ENCODE peak calls at places on chromosomes 6 and 20, in five cellular contexts. I, V, B, U and J are unnamed samples.

GRCh38 chr6:37182736-37183590 is 13.0 kb downstream of the PIM1 start:
- DNase-seq in I (no peak), V (peak; percentile 49), U (peak; percentile 37), B (no peak), J (no peak)

GRCh38 chr6:134015719-134016557 is 36.5 kb downstream of the SLC2A12 start:
- DNase-seq in V (no peak), I (no peak), U (no peak), B (no peak), J (no peak)

GRCh38 chr6:66717786-66718185 is 1010.8 kb upstream of the EYS start:
- DNase-seq in B (no peak), I (no peak), U (no peak), V (no peak), J (no peak)

GRCh38 chr6:109872549-109872948 is 105.6 kb upstream of the GPR6 start:
- DNase-seq in I (no peak), U (no peak), V (no peak), B (no peak), J (no peak)

GRCh38 chr6:139323511-139324445 is 32.0 kb upstream of the TXLNB start:
- DNase-seq in U (peak; percentile 60), B (peak; percentile 51), V (peak; percentile 67), I (peak; percentile 75), J (peak; percentile 14)

GRCh38 chr6:64580346-64580745 is 944.7 kb downstream of the PHF3 start:
- DNase-seq in I (no peak), B (no peak), U (no peak), V (no peak), J (no peak)

GRCh38 chr6:53410508-53411258 is 61.9 kb upstream of the ELOVL5 start:
- DNase-seq in V (no peak), U (peak; percentile 33), I (no peak), B (no peak), J (peak; percentile 17)

GRCh38 chr20:44637042-44637441 is 14.5 kb downstream of the ADA start:
- DNase-seq in U (no peak), V (no peak), B (no peak), I (no peak), J (no peak)

GRCh38 chr20:8509809-8510208 is 377.7 kb downstream of the PLCB1 start:
- DNase-seq in B (no peak), I (no peak), V (no peak), U (no peak), J (no peak)

GRCh38 chr20:50303573-50304500 is 113.2 kb downstream of the CEBPB start:
- DNase-seq in I (peak; percentile 93), B (peak; percentile 79), U (peak; percentile 84), V (peak; percentile 85), J (no peak)

GRCh38 chr6:19204445-19204844 is 632.7 kb upstream of the ID4 start:
- DNase-seq in V (no peak), I (no peak), B (no peak), U (no peak), J (no peak)

GRCh38 chr6:121791396-121792315 is 356.2 kb downstream of the GJA1 start:
- DNase-seq in U (no peak), V (no peak), I (no peak), B (no peak), J (no peak)

GRCh38 chr6:946546-946945 is 253.6 kb upstream of the EXOC2 start:
- DNase-seq in U (no peak), I (no peak), V (no peak), B (no peak), J (no peak)

GRCh38 chr6:92701425-92702096 is 717.8 kb downstream of the EPHA7 start:
- DNase-seq in U (no peak), I (no peak), V (no peak), B (no peak), J (no peak)

GRCh38 chr6:150925655-150925928 is 60.1 kb downstream of the MTHFD1L start:
- DNase-seq in U (no peak), B (no peak), I (no peak), V (no peak), J (no peak)

GRCh38 chr20:32110173-32110704 is 725 bp downstream of the TM9SF4 start:
- DNase-seq in I (no peak), V (no peak), B (no peak), U (no peak), J (no peak)

GRCh38 chr6:134358320-134358719 is 40.4 kb upstream of the SGK1 start:
- DNase-seq in V (no peak), B (no peak), I (no peak), U (no peak), J (no peak)

GRCh38 chr6:157597461-157598312 is 216.7 kb downstream of the ZDHHC14 start:
- DNase-seq in U (peak; percentile 70), V (peak; percentile 41), I (no peak), B (no peak), J (no peak)

GRCh38 chr6:22041797-22042489 is 254.9 kb downstream of the PRL start:
- DNase-seq in B (no peak), I (no peak), U (no peak), V (no peak), J (no peak)

GRCh38 chr6:34005845-34006644 is 139.8 kb downstream of the GRM4 start:
- DNase-seq in B (no peak), I (no peak), V (no peak), U (no peak), J (no peak)

GRCh38 chr20:43689165-43689564 is 22.3 kb downstream of the MYBL2 start:
- DNase-seq in V (no peak), U (no peak), I (no peak), B (no peak), J (no peak)

GRCh38 chr20:6827472-6827871 is 60.0 kb downstream of the BMP2 start:
- DNase-seq in V (no peak), U (no peak), I (no peak), B (no peak), J (no peak)

GRCh38 chr20:23350855-23351838 is 556 bp downstream of the NXT1 start:
- DNase-seq in B (peak; percentile 27), U (peak; percentile 41), I (peak; percentile 55), V (peak; percentile 49), J (no peak)

GRCh38 chr6:106056060-106056737 is 29.9 kb upstream of the PRDM1 start:
- DNase-seq in U (no peak), B (no peak), I (no peak), V (no peak), J (no peak)

GRCh38 chr6:66307490-66307889 is 600.5 kb upstream of the EYS start:
- DNase-seq in V (no peak), I (no peak), B (no peak), U (no peak), J (no peak)

GRCh38 chr6:117266948-117267347 is 1.6 kb downstream of the VGLL2 start:
- DNase-seq in V (no peak), B (no peak), I (no peak), U (no peak), J (no peak)

GRCh38 chr20:17693534-17694001 is 6.2 kb upstream of the BANF2 start:
- DNase-seq in I (no peak), B (no peak), V (no peak), U (no peak), J (no peak)

GRCh38 chr20:49372095-49372734 is 94.4 kb upstream of the ZNFX1 start:
- DNase-seq in V (no peak), I (no peak), U (no peak), B (no peak), J (no peak)

GRCh38 chr6:2839982-2840793 is 1.5 kb downstream of the SERPINB1 start:
- DNase-seq in I (no peak), U (no peak), V (no peak), B (no peak), J (no peak)

GRCh38 chr6:157374889-157375443 is 6.0 kb upstream of the ZDHHC14 start:
- DNase-seq in V (no peak), U (no peak), I (no peak), B (no peak), J (no peak)

GRCh38 chr6:26156850-26157149 is 69.6 kb downstream of the HFE start:
- DNase-seq in B (no peak), I (no peak), V (no peak), U (no peak), J (no peak)

GRCh38 chr6:26159417-26160273 is 72.4 kb downstream of the HFE start:
- DNase-seq in V (no peak), U (no peak), I (no peak), B (no peak), J (no peak)

GRCh38 chr6:26157150-26157837 is 70.1 kb downstream of the HFE start:
- DNase-seq in U (peak; percentile 69), I (peak; percentile 76), B (peak; percentile 46), V (peak; percentile 62), J (no peak)

GRCh38 chr6:26157838-26158580 is 70.8 kb downstream of the HFE start:
- DNase-seq in B (peak; percentile 70), I (peak; percentile 83), V (peak; percentile 92), U (peak; percentile 86), J (peak; percentile 59)

GRCh38 chr6:26158581-26159416 is 71.6 kb downstream of the HFE start:
- DNase-seq in V (peak; percentile 77), B (no peak), I (peak; percentile 61), U (peak; percentile 73), J (no peak)
- TF ChIP-seq POLR2A in V (no peak), B (no peak), I (no peak), U (no peak), J (peak; percentile 63)

GRCh38 chr20:2524435-2525272 is 11.7 kb upstream of the TMC2 start:
- DNase-seq in I (peak; percentile 91), U (peak; percentile 89), B (peak; percentile 64), V (peak; percentile 82), J (peak; percentile 78)
- TF ChIP-seq POLR2A in I (peak; percentile 74), U (no peak), B (peak; percentile 45), V (no peak), J (peak; percentile 31)

DNA sequence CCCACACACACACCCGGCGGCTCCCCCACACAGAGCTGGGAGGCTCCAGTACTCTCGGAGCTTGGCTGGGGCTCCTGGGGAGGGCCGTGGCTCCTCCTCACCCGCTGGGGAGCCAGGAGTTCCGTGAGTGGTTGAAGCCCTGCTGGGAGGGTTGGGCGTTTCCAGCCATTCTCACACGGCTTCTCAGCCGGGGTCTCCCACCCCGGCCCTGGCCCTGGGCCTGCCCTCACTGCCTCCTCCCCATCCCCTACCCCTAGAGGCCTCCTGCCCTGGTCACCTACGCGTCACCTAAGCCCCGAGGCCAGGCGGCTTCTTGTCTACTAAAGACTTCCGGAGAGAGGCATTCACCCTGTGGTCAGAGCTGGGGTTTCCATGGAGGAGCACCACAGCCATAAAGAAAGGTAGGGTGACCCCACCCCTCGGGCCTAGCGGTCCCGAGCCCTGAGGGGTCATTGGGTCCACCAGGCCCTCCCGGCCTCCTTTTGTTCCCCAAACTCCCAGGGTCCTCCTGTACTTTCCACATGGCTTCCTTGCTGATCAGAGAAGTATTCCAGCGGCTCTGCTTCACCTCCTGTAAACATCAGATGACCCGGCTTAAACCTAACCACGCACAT is 99.3 kb downstream of the TTLL2 start:
- DNase-seq in B (no peak), V (no peak), U (peak; percentile 38), I (no peak), J (no peak)
- TF ChIP-seq POLR2A in B (no peak), V (no peak), U (no peak), I (no peak), J (no peak)

DNA sequence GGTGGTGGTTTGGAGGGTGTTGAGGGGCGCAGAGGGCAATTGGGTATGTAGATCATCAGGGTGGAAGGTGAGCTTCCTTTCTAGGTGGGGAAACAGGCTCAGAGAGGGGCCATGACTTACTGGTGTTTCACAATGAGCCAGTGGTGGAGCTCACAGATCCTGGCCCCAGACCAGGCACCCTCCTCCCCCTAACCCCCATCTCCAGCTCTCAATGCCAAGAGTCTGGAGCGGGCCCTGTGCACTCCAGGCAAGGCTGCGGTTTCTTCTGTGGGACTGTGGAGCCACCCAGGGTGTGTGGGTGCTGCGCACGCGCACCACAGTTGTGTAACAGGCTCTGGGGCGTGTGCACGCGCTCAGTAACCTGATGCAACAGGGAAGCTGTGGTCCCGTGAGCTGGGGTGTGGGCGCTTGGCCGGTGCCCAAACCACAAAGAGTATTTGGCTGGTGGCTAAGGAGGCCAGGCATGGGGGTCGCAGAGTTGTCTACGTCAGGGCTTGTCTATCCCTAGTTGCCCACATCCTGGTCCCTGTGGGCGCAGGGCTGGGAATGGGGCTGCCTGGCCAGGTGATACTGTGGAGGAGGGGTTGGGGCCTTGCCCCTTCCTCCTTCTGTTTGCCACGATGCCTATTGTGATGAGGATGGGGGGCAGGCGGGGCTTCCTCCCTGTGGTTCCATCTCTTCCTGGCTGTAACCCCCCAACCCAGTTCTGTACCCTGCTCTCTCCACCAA is 37.5 kb upstream of the MRPS18A start:
- DNase-seq in B (peak; percentile 83), U (peak; percentile 91), I (peak; percentile 43), V (peak; percentile 87), J (peak; percentile 83)
- TF ChIP-seq POLR2A in B (peak; percentile 57), U (peak; percentile 32), I (no peak), V (no peak), J (no peak)